ENCODE peak calls at places on chromosomes 16 and 17, in nine cellular contexts. W is B cell, Y is cardiac fibroblast, P is cardiac muscle cell, F is IMR-90, L is stomach, U is fibroblast of pulmonary artery, H is prostate gland, J is fibroblast of mammary gland. C is an unnamed sample.

GRCh38 chr16:3065069-3065741 is at the start of gene IL32:
- DNase-seq in W (no peak), Y (peak; percentile 84), P (peak; percentile 82), F (peak; percentile 94), L (peak; percentile 68), U (peak; percentile 91), H (no peak), J (peak; percentile 54), C (no peak)

GRCh38 chr16:54511181-54511731 is 224.7 kb upstream of the IRX3 start:
- DNase-seq in W (no peak), Y (peak; percentile 60), P (peak; percentile 59), F (no peak), L (no peak), U (peak; percentile 62), H (no peak), J (peak; percentile 68), C (no peak)

GRCh38 chr17:36132421-36132831 is 28.8 kb downstream of the CCL4 start:
- DNase-seq in W (peak; percentile 47), Y (no peak), P (no peak), F (no peak), L (no peak), U (no peak), H (no peak), J (no peak), C (no peak)

GRCh38 chr16:11796227-11797165 is 562 bp downstream of the ZC3H7A start:
- DNase-seq in W (no peak), Y (peak; percentile 65), P (peak; percentile 59), F (peak; percentile 44), L (peak; percentile 62), U (no peak), H (peak; percentile 62), J (peak; percentile 46), C (peak; percentile 60)

GRCh38 chr17:69093279-69093789 is 32.6 kb upstream of the ABCA9 start:
- DNase-seq in W (no peak), Y (peak; percentile 74), P (peak; percentile 70), F (no peak), L (no peak), U (peak; percentile 63), H (no peak), J (peak; percentile 2), C (no peak)

GRCh38 chr17:49691677-49692191 is 13.8 kb upstream of the SPOP start:
- DNase-seq in W (no peak), Y (peak; percentile 14), P (no peak), F (no peak), L (no peak), U (no peak), H (no peak), J (no peak), C (no peak)

GRCh38 chr17:75457047-75457654 is 716 bp downstream of the TMEM94 start:
- DNase-seq in W (no peak), Y (peak; percentile 54), P (peak; percentile 54), F (peak; percentile 45), L (peak; percentile 27), U (peak; percentile 47), H (no peak), J (peak; percentile 53), C (no peak)

GRCh38 chr16:76535-77272 is 1.3 kb upstream of the MPG start:
- DNase-seq in W (no peak), Y (peak; percentile 82), P (peak; percentile 79), F (peak; percentile 95), L (peak; percentile 66), U (peak; percentile 84), H (no peak), J (peak; percentile 92), C (no peak)

GRCh38 chr17:50290074-50290702 is 15.9 kb downstream of the TMEM92 start:
- DNase-seq in W (no peak), Y (peak; percentile 98), P (peak; percentile 99), F (peak; percentile 100), L (peak; percentile 77), U (peak; percentile 99), H (peak; percentile 88), J (peak; percentile 100), C (peak; percentile 87)

GRCh38 chr16:79146-80054 is 1.4 kb downstream of the MPG start:
- DNase-seq in W (no peak), Y (peak; percentile 37), P (peak; percentile 30), F (peak; percentile 73), L (no peak), U (peak; percentile 49), H (no peak), J (peak; percentile 75), C (no peak)

GRCh38 chr17:37770631-37771518 is 26.0 kb upstream of the HNF1B start:
- DNase-seq in W (no peak), Y (peak; percentile 70), P (peak; percentile 69), F (peak; percentile 62), L (peak; percentile 84), U (peak; percentile 69), H (peak; percentile 61), J (peak; percentile 56), C (no peak)

GRCh38 chr16:345686-346231 is 6.8 kb downstream of the AXIN1 start:
- DNase-seq in W (no peak), Y (no peak), P (no peak), F (no peak), L (no peak), U (no peak), H (no peak), J (no peak), C (no peak)

GRCh38 chr17:76683011-76683755 is 27.6 kb downstream of the MXRA7 start:
- DNase-seq in W (no peak), Y (no peak), P (no peak), F (no peak), L (no peak), U (no peak), H (no peak), J (peak; percentile 32), C (peak; percentile 21)
- TF ChIP-seq CTCF in W (no peak), Y (peak; percentile 11), P (peak; percentile 11), F (peak; percentile 26), L (no peak), U (no peak), H (no peak), J (peak; percentile 15), C (no peak)

GRCh38 chr17:61425682-61426481 is 26.2 kb downstream of the TBX2 start:
- DNase-seq in W (no peak), Y (no peak), P (no peak), F (no peak), L (no peak), U (no peak), H (no peak), J (no peak), C (no peak)
- TF ChIP-seq CTCF in W (no peak), Y (no peak), P (no peak), F (no peak), L (no peak), U (no peak), H (peak; percentile 5), J (no peak), C (no peak)

GRCh38 chr17:64037180-64037579 is 16.7 kb upstream of the ICAM2 start:
- DNase-seq in W (no peak), Y (no peak), P (no peak), F (no peak), L (no peak), U (no peak), H (no peak), J (no peak), C (no peak)

GRCh38 chr17:64038331-64039105 is 18.1 kb upstream of the ICAM2 start:
- DNase-seq in W (no peak), Y (no peak), P (no peak), F (no peak), L (no peak), U (no peak), H (no peak), J (no peak), C (no peak)

GRCh38 chr17:64039106-64039400 is 18.6 kb upstream of the ICAM2 start:
- DNase-seq in W (no peak), Y (no peak), P (no peak), F (no peak), L (no peak), U (no peak), H (no peak), J (no peak), C (no peak)

GRCh38 chr17:64037802-64038201 is 17.4 kb upstream of the ICAM2 start:
- DNase-seq in W (no peak), Y (no peak), P (no peak), F (no peak), L (no peak), U (no peak), H (no peak), J (no peak), C (no peak)

GRCh38 chr17:64036198-64036922 is 15.9 kb upstream of the ICAM2 start:
- DNase-seq in W (no peak), Y (no peak), P (no peak), F (no peak), L (no peak), U (no peak), H (no peak), J (no peak), C (no peak)
- TF ChIP-seq CTCF in W (no peak), Y (no peak), P (peak; percentile 7), F (no peak), L (no peak), U (no peak), H (no peak), J (peak; percentile 22), C (no peak)

GRCh38 chr17:40883031-40883430 is 2.0 kb downstream of the KRT20 start:
- DNase-seq in W (no peak), Y (no peak), P (no peak), F (no peak), L (no peak), U (no peak), H (no peak), J (no peak), C (no peak)

GRCh38 chr17:40883960-40884359 is 1.1 kb downstream of the KRT20 start:
- DNase-seq in W (no peak), Y (no peak), P (no peak), F (no peak), L (no peak), U (no peak), H (no peak), J (no peak), C (no peak)

GRCh38 chr17:40888321-40888720 is 3.3 kb upstream of the KRT20 start:
- DNase-seq in W (no peak), Y (no peak), P (no peak), F (no peak), L (no peak), U (no peak), H (no peak), J (no peak), C (no peak)

GRCh38 chr17:40886090-40886489 is 1.0 kb upstream of the KRT20 start:
- DNase-seq in W (no peak), Y (no peak), P (peak; percentile 4), F (peak; percentile 67), L (no peak), U (peak; percentile 2), H (no peak), J (peak; percentile 39), C (no peak)

DNA sequence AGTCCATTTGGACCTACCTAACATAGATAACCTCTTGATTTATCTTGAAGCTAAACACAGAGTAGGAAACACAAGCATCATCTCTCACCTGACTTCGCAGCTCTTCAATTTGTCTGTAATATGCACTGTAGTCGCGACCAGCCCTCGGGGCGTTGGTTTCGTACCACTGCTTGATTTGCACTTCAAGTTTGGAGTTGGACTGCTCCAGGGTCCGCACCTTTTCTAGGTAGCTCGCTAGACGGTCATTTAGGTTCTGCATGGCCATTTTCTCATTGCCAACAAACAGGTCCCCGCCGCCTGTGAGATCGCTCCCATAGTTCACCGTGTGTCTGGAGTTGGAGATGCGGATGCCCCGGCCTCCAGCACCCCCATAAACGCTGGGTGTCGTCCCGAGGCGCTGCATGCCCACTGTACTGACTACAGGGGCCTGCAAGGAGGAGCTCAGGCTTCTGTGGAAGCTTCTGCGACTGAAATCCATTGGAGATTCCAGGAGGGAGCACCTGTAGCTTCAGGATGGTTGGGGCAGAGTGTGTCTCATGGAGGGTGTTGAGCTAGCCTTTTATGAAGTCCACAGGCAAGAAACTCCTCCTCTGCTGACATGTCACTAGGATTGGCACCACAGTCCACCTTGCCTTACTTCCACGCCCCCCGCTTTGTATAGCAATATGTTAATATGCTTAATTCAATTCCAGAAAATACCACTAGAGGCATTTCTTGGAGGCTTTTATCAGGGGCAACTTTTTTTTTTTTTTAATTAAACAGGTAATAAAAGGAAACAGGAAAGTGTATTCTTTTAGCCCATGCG is at the start of gene KRT20:
- DNase-seq in W (no peak), Y (no peak), P (no peak), F (no peak), L (no peak), U (no peak), H (no peak), J (no peak), C (no peak)
- TF ChIP-seq CTCF in W (no peak), Y (peak; percentile 19), P (peak; percentile 3), F (no peak), L (no peak), U (peak; percentile 17), H (no peak), J (peak; percentile 22), C (no peak)